ENCODE peak calls at places on chromosomes 3 and 15, in six cellular contexts. Q is stimulated activated naive CD8-positive, alpha-beta T cell treated with anti-CD3 and anti-CD28 coated beads, Interleukin-15, Interleukin-2, amounts not matched to agents 100 U/mL and 50 U/mL, for 24 hours; V is SK-N-SH treated with all-trans-retinoic acid at 6 μM for 48 hours; Y is activated CD8-positive, alpha-beta T cell treated with anti-CD3 and anti-CD28 coated beads, Interleukin-2, amount 10 ng/mL, durations not matched to agents 7 days and 5 days; C is natural killer cell; A is mucosa of descending colon. T is an unnamed sample.

GRCh38 chr15:61893146-61893545 is 167.1 kb downstream of the VPS13C start:
- ATAC-seq in Q (no peak), V (no peak), Y (no peak), C (no peak), A (no peak), T (no peak)

GRCh38 chr15:30953731-30954378 is 37.6 kb downstream of the MTMR10 start:
- ATAC-seq in Q (peak), V (peak), Y (no peak), C (no peak), A (peak), T (peak)

GRCh38 chr15:83292317-83292716 is 7.9 kb upstream of the BNC1 start:
- ATAC-seq in Q (no peak), V (no peak), Y (no peak), C (no peak), A (no peak), T (no peak)

GRCh38 chr15:97903560-97904195 is 56.8 kb upstream of the ARRDC4 start:
- ATAC-seq in Q (no peak), V (peak), Y (no peak), C (no peak), A (peak), T (no peak)

GRCh38 chr15:98760975-98761374 is 112.6 kb downstream of the IGF1R start:
- ATAC-seq in Q (no peak), V (no peak), Y (no peak), C (no peak), A (peak), T (no peak)

GRCh38 chr15:93861956-93862741 is 369.2 kb upstream of the MCTP2 start:
- ATAC-seq in Q (no peak), V (no peak), Y (no peak), C (no peak), A (peak), T (no peak)

GRCh38 chr3:137026701-137027100 is 68.9 kb downstream of the IL20RB start:
- ATAC-seq in Q (no peak), V (no peak), Y (no peak), C (no peak), A (no peak), T (no peak)

GRCh38 chr3:146625117-146625775 is 20.1 kb upstream of the PLSCR5 start:
- ATAC-seq in Q (no peak), V (no peak), Y (no peak), C (no peak), A (peak), T (no peak)

GRCh38 chr3:122952509-122952908 is 75.1 kb downstream of the SEMA5B start:
- ATAC-seq in Q (peak), V (peak), Y (no peak), C (no peak), A (peak), T (no peak)

GRCh38 chr15:92451225-92451825 is 57.6 kb downstream of the ST8SIA2 start:
- ATAC-seq in Q (no peak), V (no peak), Y (no peak), C (no peak), A (no peak), T (no peak)

GRCh38 chr15:66505430-66505811 is 295 bp downstream of the ZWILCH start:
- ATAC-seq in Q (no peak), V (peak), Y (no peak), C (peak), A (peak), T (peak)

GRCh38 chr3:126880898-126881297 is 102.0 kb upstream of the PLXNA1 start:
- ATAC-seq in Q (no peak), V (no peak), Y (no peak), C (no peak), A (no peak), T (no peak)

GRCh38 chr3:185959609-185960517 is 22.0 kb upstream of the TRA2B start:
- ATAC-seq in Q (peak), V (peak), Y (no peak), C (no peak), A (peak), T (peak)

GRCh38 chr15:65887565-65887964 is 18.3 kb downstream of the RAB11A start:
- ATAC-seq in Q (peak), V (no peak), Y (peak), C (peak), A (no peak), T (peak)

GRCh38 chr3:61650276-61650675 is 88.9 kb downstream of the PTPRG start:
- ATAC-seq in Q (no peak), V (no peak), Y (no peak), C (no peak), A (peak), T (no peak)

GRCh38 chr3:192611411-192611810 is 115.9 kb downstream of the FGF12 start:
- ATAC-seq in Q (no peak), V (no peak), Y (no peak), C (no peak), A (no peak), T (no peak)

GRCh38 chr3:109050591-109051167 is 67.3 kb downstream of the MORC1 start:
- ATAC-seq in Q (no peak), V (peak), Y (no peak), C (peak), A (peak), T (no peak)

T was measured in activated T-helper 17 cell treated with anti-CD3 and anti-CD28 coated beads, Interleukin-2, amount 50 U/mL, for 72 hours.